ENCODE peak calls at places on chromosomes 6 and 20, in four cellular contexts. One of them, this sample, is unnamed.

GRCh38 chr6:12119085-12119588 is 107.0 kb downstream of the HIVEP1 start:
- DNase-seq in H1: no peak
- DNase-seq in HepG2: no peak
- DNase-seq in GM12891: no peak
- DNase-seq in this sample: no peak

GRCh38 chr6:16758163-16758975 is 2.9 kb downstream of the ATXN1 start:
- DNase-seq in H1: no peak
- DNase-seq in GM12891: no peak
- DNase-seq in HepG2: peak; percentile 66
- DNase-seq in this sample: no peak

GRCh38 chr20:37228111-37228510 is 33.5 kb downstream of the GHRH start:
- DNase-seq in GM12891: no peak
- DNase-seq in HepG2: no peak
- DNase-seq in H1: no peak
- DNase-seq in this sample: no peak

GRCh38 chr20:47857994-47858557 is 72.8 kb upstream of the SULF2 start:
- DNase-seq in HepG2: no peak
- DNase-seq in GM12891: no peak
- DNase-seq in H1: no peak
- DNase-seq in this sample: no peak

GRCh38 chr6:83096791-83097190 is 29.3 kb downstream of the DOP1A start:
- DNase-seq in H1: no peak
- DNase-seq in HepG2: no peak
- DNase-seq in GM12891: no peak
- DNase-seq in this sample: no peak

GRCh38 chr6:142956726-142957125 is 11.8 kb upstream of the HIVEP2 start:
- DNase-seq in GM12891: no peak
- DNase-seq in HepG2: no peak
- DNase-seq in H1: no peak
- DNase-seq in this sample: no peak

GRCh38 chr6:107540465-107540857 is 50.5 kb downstream of the SOBP start:
- DNase-seq in HepG2: peak; percentile 95
- DNase-seq in GM12891: no peak
- DNase-seq in H1: no peak
- DNase-seq in this sample: no peak

GRCh38 chr6:83044211-83044768 is 21.4 kb downstream of the UBE3D start:
- DNase-seq in GM12891: no peak
- DNase-seq in H1: no peak
- DNase-seq in HepG2: no peak
- DNase-seq in this sample: no peak

GRCh38 chr6:168530653-168531071 is 89.7 kb downstream of the SMOC2 start:
- DNase-seq in HepG2: no peak
- DNase-seq in GM12891: no peak
- DNase-seq in H1: no peak
- DNase-seq in this sample: no peak

DNA sequence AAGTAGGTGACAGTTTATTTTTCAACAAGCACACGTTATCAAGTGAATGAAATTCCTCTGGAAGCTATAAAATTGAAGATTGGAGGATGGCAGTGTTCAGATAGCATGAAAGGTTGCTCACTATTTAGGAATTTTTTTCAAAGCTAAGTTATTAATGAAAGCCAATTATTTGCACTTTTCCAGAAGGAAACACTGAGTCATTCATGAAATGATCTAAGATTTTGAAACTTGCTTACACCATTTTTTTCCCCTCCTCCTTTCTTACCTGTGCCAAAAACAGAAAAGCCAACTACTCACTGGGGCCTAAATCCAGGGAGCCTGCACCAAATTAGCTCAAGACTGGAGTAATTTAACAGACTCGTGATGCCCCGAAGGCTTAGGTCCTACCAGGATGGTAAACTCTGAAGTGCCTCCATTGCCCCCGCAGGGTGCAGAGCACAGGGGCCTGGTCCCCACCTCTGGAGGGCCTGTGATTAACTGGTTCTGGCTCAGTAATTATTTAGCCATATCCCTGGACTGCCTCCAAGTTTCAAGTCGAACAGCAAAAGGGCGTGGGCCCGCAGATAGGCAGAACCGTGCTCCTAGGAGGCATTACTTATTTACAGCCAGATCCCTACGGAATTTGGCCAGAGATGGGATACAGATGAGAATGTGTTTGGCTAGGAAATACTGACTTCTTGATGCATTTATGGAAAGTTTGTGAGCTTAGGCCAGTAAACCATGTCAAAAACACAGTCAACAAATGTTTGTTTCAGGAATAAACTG is 28.0 kb upstream of the ZNF217 start:
- DNase-seq in HepG2: peak; percentile 45
- DNase-seq in GM12891: no peak
- DNase-seq in H1: peak; percentile 57
- DNase-seq in this sample: no peak
- TF ChIP-seq POLR2A in HepG2: no peak
- TF ChIP-seq POLR2A in GM12891: no peak
- TF ChIP-seq POLR2A in H1: no peak
- TF ChIP-seq POLR2A in this sample: no peak

GRCh38 chr20:50645253-50646068 is 45.9 kb downstream of the RIPOR3 start:
- DNase-seq in HepG2: peak; percentile 100
- DNase-seq in GM12891: no peak
- DNase-seq in H1: peak; percentile 77
- DNase-seq in this sample: no peak
- TF ChIP-seq POLR2AphosphoS5 in HepG2: no peak
- TF ChIP-seq POLR2AphosphoS5 in GM12891: no peak
- TF ChIP-seq POLR2AphosphoS5 in H1: peak; percentile 28
- TF ChIP-seq POLR2AphosphoS5 in this sample: no peak

GRCh38 chr6:33589723-33590530 is 9.9 kb upstream of the BAK1 start:
- DNase-seq in GM12891: peak; percentile 58
- DNase-seq in HepG2: peak; percentile 97
- DNase-seq in H1: peak; percentile 89
- DNase-seq in this sample: peak; percentile 63
- TF ChIP-seq TAF1 in GM12891: no peak
- TF ChIP-seq TAF1 in HepG2: no peak
- TF ChIP-seq TAF1 in H1: no peak
- TF ChIP-seq TAF1 in this sample: no peak

GRCh38 chr6:33894438-33894837 is 90.6 kb upstream of the MLN start:
- DNase-seq in H1: no peak
- DNase-seq in HepG2: no peak
- DNase-seq in GM12891: no peak
- DNase-seq in this sample: no peak

GRCh38 chr6:33896391-33897192 is 92.8 kb upstream of the MLN start:
- DNase-seq in H1: no peak
- DNase-seq in HepG2: no peak
- DNase-seq in GM12891: no peak
- DNase-seq in this sample: no peak

GRCh38 chr6:33895988-33896387 is 92.2 kb upstream of the MLN start:
- DNase-seq in H1: no peak
- DNase-seq in GM12891: no peak
- DNase-seq in HepG2: no peak
- DNase-seq in this sample: no peak

GRCh38 chr6:33895296-33895695 is 91.5 kb upstream of the MLN start:
- DNase-seq in GM12891: no peak
- DNase-seq in H1: no peak
- DNase-seq in HepG2: no peak
- DNase-seq in this sample: no peak

GRCh38 chr6:33892581-33893346 is 89.0 kb upstream of the MLN start:
- DNase-seq in GM12891: no peak
- DNase-seq in HepG2: no peak
- DNase-seq in H1: no peak
- DNase-seq in this sample: no peak
- TF ChIP-seq POLR2A in GM12891: no peak
- TF ChIP-seq POLR2A in HepG2: no peak
- TF ChIP-seq POLR2A in H1: no peak
- TF ChIP-seq POLR2A in this sample: no peak

GRCh38 chr6:6832439-6832838 is 243.9 kb downstream of the LY86 start:
- DNase-seq in HepG2: no peak
- DNase-seq in GM12891: no peak
- DNase-seq in H1: no peak
- DNase-seq in this sample: no peak

GRCh38 chr6:6834356-6835342 is 246.1 kb downstream of the LY86 start:
- DNase-seq in H1: no peak
- DNase-seq in GM12891: no peak
- DNase-seq in HepG2: no peak
- DNase-seq in this sample: no peak

GRCh38 chr6:6825986-6826901 is 237.7 kb downstream of the LY86 start:
- DNase-seq in HepG2: no peak
- DNase-seq in H1: no peak
- DNase-seq in GM12891: peak; percentile 41
- DNase-seq in this sample: peak; percentile 56

GRCh38 chr6:6826961-6827360 is 238.4 kb downstream of the LY86 start:
- DNase-seq in H1: no peak
- DNase-seq in GM12891: no peak
- DNase-seq in HepG2: no peak
- DNase-seq in this sample: no peak

DNA sequence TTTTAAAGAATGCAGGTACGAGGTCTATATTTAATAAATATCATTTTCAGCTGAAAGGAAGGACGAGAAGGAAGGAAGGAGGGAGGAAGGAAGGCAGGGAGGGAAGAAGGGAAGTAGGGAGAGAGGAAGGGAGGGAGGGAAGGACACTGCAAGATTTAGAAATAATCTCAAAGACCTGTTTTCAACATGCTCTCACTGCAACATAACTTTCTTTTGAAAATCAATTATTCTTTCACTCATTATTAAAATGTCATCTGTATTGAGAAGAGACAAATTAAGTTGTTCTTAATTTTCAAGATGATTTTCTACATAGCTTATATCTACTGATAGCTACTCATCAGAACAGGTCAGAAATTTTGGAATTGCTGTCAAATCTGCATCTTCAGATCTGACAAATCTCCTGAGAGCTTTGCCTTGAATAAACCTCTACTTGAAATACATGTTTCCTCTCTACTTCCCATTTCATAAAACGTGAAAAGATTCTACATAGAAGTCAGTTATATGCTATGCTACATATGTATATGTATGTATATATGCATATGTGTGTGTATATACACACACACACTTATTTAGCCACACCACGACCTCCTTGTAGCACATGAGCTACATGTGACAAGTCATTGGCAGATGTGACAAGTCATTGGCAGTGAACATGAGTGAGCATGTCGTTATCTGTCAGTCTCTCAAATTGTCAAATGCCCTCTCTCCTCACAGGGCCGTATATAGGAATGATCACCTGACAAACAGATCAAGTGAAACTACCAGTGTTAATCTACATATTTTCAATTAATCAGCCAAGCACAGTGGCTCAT is 241.6 kb downstream of the LY86 start:
- DNase-seq in GM12891: no peak
- DNase-seq in H1: no peak
- DNase-seq in HepG2: no peak
- DNase-seq in this sample: no peak
- TF ChIP-seq POLR2AphosphoS5 in GM12891: no peak
- TF ChIP-seq POLR2AphosphoS5 in H1: no peak
- TF ChIP-seq POLR2AphosphoS5 in HepG2: no peak
- TF ChIP-seq POLR2AphosphoS5 in this sample: no peak

This sample was measured in GM12892.